ENCODE peak calls at places on chromosomes 4 and X, in eight cellular contexts. One of them, this sample, is unnamed.

GRCh38 chr4:7753931-7754465 is 185.7 kb downstream of the AFAP1 start:
- DNase-seq in prostate gland: no peak
- DNase-seq in MM.1S: peak; percentile 37
- DNase-seq in A549: no peak
- DNase-seq in cardiac muscle cell: no peak
- DNase-seq in mucosa of descending colon: no peak
- DNase-seq in fibroblast of lung: no peak
- DNase-seq in vagina: no peak
- DNase-seq in this sample: no peak

GRCh38 chr4:148834804-148835598 is 392.8 kb upstream of the NR3C2 start:
- DNase-seq in vagina: no peak
- DNase-seq in fibroblast of lung: peak; percentile 51
- DNase-seq in A549: peak; percentile 6
- DNase-seq in prostate gland: no peak
- DNase-seq in cardiac muscle cell: peak; percentile 84
- DNase-seq in MM.1S: peak; percentile 12
- DNase-seq in mucosa of descending colon: no peak
- DNase-seq in this sample: no peak

GRCh38 chrX:48917139-48917980 is 1.5 kb downstream of the PIM2 start:
- DNase-seq in fibroblast of lung: peak; percentile 89
- DNase-seq in prostate gland: peak; percentile 85
- DNase-seq in vagina: no peak
- DNase-seq in MM.1S: peak; percentile 86
- DNase-seq in A549: peak; percentile 92
- DNase-seq in cardiac muscle cell: peak; percentile 95
- DNase-seq in mucosa of descending colon: peak; percentile 92
- DNase-seq in this sample: peak; percentile 93

GRCh38 chr4:184386271-184386781 is 88.0 kb downstream of the IRF2 start:
- DNase-seq in vagina: no peak
- DNase-seq in cardiac muscle cell: no peak
- DNase-seq in MM.1S: no peak
- DNase-seq in fibroblast of lung: no peak
- DNase-seq in prostate gland: no peak
- DNase-seq in A549: no peak
- DNase-seq in mucosa of descending colon: peak; percentile 75
- DNase-seq in this sample: no peak

GRCh38 chrX:52217494-52218160 is 32.9 kb downstream of the MAGED4 start:
- DNase-seq in vagina: no peak
- DNase-seq in fibroblast of lung: no peak
- DNase-seq in MM.1S: no peak
- DNase-seq in prostate gland: no peak
- DNase-seq in mucosa of descending colon: no peak
- DNase-seq in cardiac muscle cell: peak; percentile 11
- DNase-seq in A549: no peak
- DNase-seq in this sample: no peak

GRCh38 chrX:131063613-131064012 is 5.5 kb downstream of the ARHGAP36 start:
- DNase-seq in MM.1S: no peak
- DNase-seq in A549: no peak
- DNase-seq in vagina: no peak
- DNase-seq in fibroblast of lung: no peak
- DNase-seq in prostate gland: no peak
- DNase-seq in cardiac muscle cell: no peak
- DNase-seq in mucosa of descending colon: no peak
- DNase-seq in this sample: no peak

GRCh38 chr4:74152841-74153240 is 5.1 kb upstream of the MTHFD2L start:
- DNase-seq in prostate gland: no peak
- DNase-seq in mucosa of descending colon: no peak
- DNase-seq in A549: no peak
- DNase-seq in fibroblast of lung: peak; percentile 65
- DNase-seq in vagina: no peak
- DNase-seq in cardiac muscle cell: no peak
- DNase-seq in MM.1S: no peak
- DNase-seq in this sample: no peak

GRCh38 chrX:17580529-17581155 is 156.7 kb upstream of the SCML1 start:
- DNase-seq in MM.1S: no peak
- DNase-seq in cardiac muscle cell: peak; percentile 54
- DNase-seq in A549: no peak
- DNase-seq in fibroblast of lung: peak; percentile 80
- DNase-seq in vagina: no peak
- DNase-seq in mucosa of descending colon: no peak
- DNase-seq in prostate gland: no peak
- DNase-seq in this sample: peak; percentile 38

GRCh38 chr4:143609492-143609891 is 91.0 kb downstream of the FREM3 start:
- DNase-seq in vagina: no peak
- DNase-seq in fibroblast of lung: no peak
- DNase-seq in prostate gland: no peak
- DNase-seq in MM.1S: no peak
- DNase-seq in A549: no peak
- DNase-seq in cardiac muscle cell: no peak
- DNase-seq in mucosa of descending colon: no peak
- DNase-seq in this sample: no peak

GRCh38 chr4:124334119-124334518 is 378.4 kb downstream of the ANKRD50 start:
- DNase-seq in A549: peak; percentile 65
- DNase-seq in cardiac muscle cell: peak; percentile 68
- DNase-seq in mucosa of descending colon: no peak
- DNase-seq in MM.1S: peak; percentile 57
- DNase-seq in vagina: no peak
- DNase-seq in prostate gland: peak; percentile 47
- DNase-seq in fibroblast of lung: peak; percentile 94
- DNase-seq in this sample: peak; percentile 65

GRCh38 chrX:86914569-86914968 is 603.0 kb upstream of the KLHL4 start:
- DNase-seq in prostate gland: no peak
- DNase-seq in MM.1S: no peak
- DNase-seq in cardiac muscle cell: no peak
- DNase-seq in vagina: no peak
- DNase-seq in fibroblast of lung: no peak
- DNase-seq in mucosa of descending colon: no peak
- DNase-seq in A549: no peak
- DNase-seq in this sample: no peak

GRCh38 chr4:26660261-26660660 is 76.4 kb downstream of the TBC1D19 start:
- DNase-seq in vagina: no peak
- DNase-seq in mucosa of descending colon: no peak
- DNase-seq in prostate gland: no peak
- DNase-seq in MM.1S: no peak
- DNase-seq in fibroblast of lung: no peak
- DNase-seq in cardiac muscle cell: no peak
- DNase-seq in A549: no peak
- DNase-seq in this sample: no peak

GRCh38 chr4:22454955-22455354 is 60.9 kb downstream of the ADGRA3 start:
- DNase-seq in mucosa of descending colon: no peak
- DNase-seq in fibroblast of lung: peak; percentile 47
- DNase-seq in A549: no peak
- DNase-seq in vagina: no peak
- DNase-seq in cardiac muscle cell: no peak
- DNase-seq in MM.1S: no peak
- DNase-seq in prostate gland: no peak
- DNase-seq in this sample: no peak

GRCh38 chr4:57426779-57427395 is 316.7 kb upstream of the IGFBP7 start:
- DNase-seq in vagina: no peak
- DNase-seq in cardiac muscle cell: peak; percentile 80
- DNase-seq in mucosa of descending colon: peak; percentile 75
- DNase-seq in MM.1S: peak; percentile 63
- DNase-seq in fibroblast of lung: peak; percentile 71
- DNase-seq in A549: peak; percentile 71
- DNase-seq in prostate gland: peak; percentile 22
- DNase-seq in this sample: peak; percentile 86

GRCh38 chrX:7216981-7217587 is 69.1 kb upstream of the PUDP start:
- DNase-seq in MM.1S: no peak
- DNase-seq in fibroblast of lung: no peak
- DNase-seq in vagina: no peak
- DNase-seq in mucosa of descending colon: no peak
- DNase-seq in prostate gland: no peak
- DNase-seq in A549: no peak
- DNase-seq in cardiac muscle cell: no peak
- DNase-seq in this sample: no peak

GRCh38 chrX:7218321-7219152 is 70.6 kb upstream of the PUDP start:
- DNase-seq in cardiac muscle cell: no peak
- DNase-seq in prostate gland: no peak
- DNase-seq in mucosa of descending colon: no peak
- DNase-seq in vagina: no peak
- DNase-seq in fibroblast of lung: no peak
- DNase-seq in A549: no peak
- DNase-seq in MM.1S: no peak
- DNase-seq in this sample: no peak

GRCh38 chrX:7215842-7216241 is 67.9 kb upstream of the PUDP start:
- DNase-seq in MM.1S: no peak
- DNase-seq in vagina: no peak
- DNase-seq in cardiac muscle cell: no peak
- DNase-seq in fibroblast of lung: no peak
- DNase-seq in prostate gland: no peak
- DNase-seq in A549: no peak
- DNase-seq in mucosa of descending colon: no peak
- DNase-seq in this sample: no peak

GRCh38 chrX:7223271-7223670 is 75.3 kb upstream of the PUDP start:
- DNase-seq in fibroblast of lung: no peak
- DNase-seq in MM.1S: no peak
- DNase-seq in vagina: no peak
- DNase-seq in cardiac muscle cell: no peak
- DNase-seq in mucosa of descending colon: no peak
- DNase-seq in A549: no peak
- DNase-seq in prostate gland: no peak
- DNase-seq in this sample: no peak

GRCh38 chrX:7219153-7219705 is 71.3 kb upstream of the PUDP start:
- DNase-seq in mucosa of descending colon: no peak
- DNase-seq in MM.1S: no peak
- DNase-seq in cardiac muscle cell: no peak
- DNase-seq in A549: no peak
- DNase-seq in vagina: no peak
- DNase-seq in prostate gland: no peak
- DNase-seq in fibroblast of lung: peak; percentile 5
- DNase-seq in this sample: no peak
- H3K4me3 ChIP-seq in mucosa of descending colon: no peak overlapping the region
- H3K4me3 ChIP-seq in MM.1S: no peak overlapping the region
- H3K4me3 ChIP-seq in cardiac muscle cell: no peak overlapping the region
- H3K4me3 ChIP-seq in A549: no peak overlapping the region
- H3K4me3 ChIP-seq in vagina: no peak overlapping the region
- H3K4me3 ChIP-seq in prostate gland: no peak overlapping the region
- H3K4me3 ChIP-seq in fibroblast of lung: no peak overlapping the region
- H3K4me3 ChIP-seq in this sample: no peak overlapping the region

DNA sequence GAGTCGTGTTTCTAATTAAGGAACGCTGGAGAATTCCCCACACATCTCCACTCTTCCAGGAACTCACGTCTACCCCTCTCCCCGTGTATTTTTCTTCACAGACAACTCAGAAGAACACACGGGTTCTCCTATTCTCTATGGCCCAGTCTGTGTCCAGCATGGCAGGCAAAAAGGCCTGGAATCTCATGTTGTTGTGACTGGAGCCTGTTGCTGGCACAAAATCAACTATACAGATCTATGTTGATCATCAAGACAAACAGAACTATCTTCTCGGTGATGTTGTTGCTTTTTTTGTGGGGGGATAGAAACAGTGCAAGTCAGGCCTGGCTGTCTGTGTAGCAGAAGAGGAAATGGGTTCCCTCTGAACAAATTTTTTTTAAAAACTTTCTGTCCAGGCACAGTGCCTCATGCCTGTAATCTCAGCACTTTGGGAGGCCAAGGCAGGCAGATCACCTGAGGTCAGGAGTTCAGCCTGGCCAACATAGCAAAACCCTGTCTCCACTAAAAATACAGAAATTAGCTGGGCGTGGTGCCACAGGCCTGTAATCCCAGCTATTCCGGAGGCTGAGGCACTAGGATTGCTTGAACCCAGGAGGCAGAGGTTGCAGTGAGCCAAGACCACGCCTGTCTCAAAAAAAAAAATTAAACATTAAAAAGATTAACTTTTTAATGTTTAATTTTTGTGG is 50.5 kb upstream of the CBR4 start:
- DNase-seq in mucosa of descending colon: no peak
- DNase-seq in cardiac muscle cell: no peak
- DNase-seq in prostate gland: no peak
- DNase-seq in MM.1S: no peak
- DNase-seq in vagina: no peak
- DNase-seq in A549: no peak
- DNase-seq in fibroblast of lung: no peak
- DNase-seq in this sample: no peak
- H3K4me1 ChIP-seq in mucosa of descending colon: peaks cover 28% of the 10 kb centered on the region
- H3K4me1 ChIP-seq in cardiac muscle cell: peaks cover 11% of the 10 kb centered on the region
- H3K4me1 ChIP-seq in prostate gland: no peaks in the 10 kb centered on the region
- H3K4me1 ChIP-seq in MM.1S: no peaks in the 10 kb centered on the region
- H3K4me1 ChIP-seq in vagina: peaks cover 49% of the 10 kb centered on the region
- H3K4me1 ChIP-seq in A549: peaks cover 15% of the 10 kb centered on the region
- H3K4me1 ChIP-seq in fibroblast of lung: peaks cover 7% of the 10 kb centered on the region
- H3K4me1 ChIP-seq in this sample: peaks cover 16% of the 10 kb centered on the region

GRCh38 chrX:10773318-10773717 is 152.9 kb upstream of the MID1 start:
- DNase-seq in vagina: no peak
- DNase-seq in mucosa of descending colon: no peak
- DNase-seq in MM.1S: no peak
- DNase-seq in fibroblast of lung: no peak
- DNase-seq in A549: no peak
- DNase-seq in prostate gland: no peak
- DNase-seq in cardiac muscle cell: no peak
- DNase-seq in this sample: no peak

GRCh38 chrX:10769696-10770619 is 149.6 kb upstream of the MID1 start:
- DNase-seq in fibroblast of lung: peak; percentile 70
- DNase-seq in vagina: no peak
- DNase-seq in A549: no peak
- DNase-seq in cardiac muscle cell: peak; percentile 23
- DNase-seq in prostate gland: no peak
- DNase-seq in MM.1S: no peak
- DNase-seq in mucosa of descending colon: no peak
- DNase-seq in this sample: no peak

DNA sequence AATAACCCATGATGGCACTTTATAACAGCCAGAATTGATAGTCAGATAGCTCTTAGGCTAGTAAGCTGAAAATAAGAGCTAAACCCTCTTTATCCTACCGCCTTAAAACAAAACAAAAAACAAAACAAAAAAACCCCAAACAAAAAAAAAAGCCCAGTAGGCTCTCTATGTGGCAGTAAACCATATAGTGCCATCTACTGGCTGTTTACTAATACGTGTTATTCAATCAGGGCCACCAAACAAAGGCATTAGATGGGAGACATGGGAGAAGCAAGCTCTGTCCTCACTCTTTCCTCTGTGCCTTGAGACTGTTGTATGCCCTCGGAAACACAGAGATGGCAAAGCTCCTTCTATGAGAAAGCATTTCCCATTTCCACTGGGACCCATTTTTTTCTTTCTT is 148.8 kb upstream of the MID1 start:
- DNase-seq in mucosa of descending colon: no peak
- DNase-seq in MM.1S: peak; percentile 32
- DNase-seq in vagina: no peak
- DNase-seq in prostate gland: no peak
- DNase-seq in cardiac muscle cell: peak; percentile 44
- DNase-seq in fibroblast of lung: peak; percentile 49
- DNase-seq in A549: peak; percentile 46
- DNase-seq in this sample: no peak
- TF ChIP-seq CTCF in mucosa of descending colon: no peak
- TF ChIP-seq CTCF in MM.1S: peak; percentile 50
- TF ChIP-seq CTCF in vagina: no peak
- TF ChIP-seq CTCF in prostate gland: no peak
- TF ChIP-seq CTCF in cardiac muscle cell: peak; percentile 53
- TF ChIP-seq CTCF in fibroblast of lung: peak; percentile 48
- TF ChIP-seq CTCF in A549: peak; percentile 61
- TF ChIP-seq CTCF in this sample: peak; percentile 24

GRCh38 chr4:133149932-133150642 is 993 bp downstream of the PCDH10 start:
- DNase-seq in vagina: no peak
- DNase-seq in fibroblast of lung: peak; percentile 13
- DNase-seq in A549: no peak
- DNase-seq in MM.1S: no peak
- DNase-seq in cardiac muscle cell: no peak
- DNase-seq in mucosa of descending colon: no peak
- DNase-seq in prostate gland: no peak
- DNase-seq in this sample: no peak
- H3K4me3 ChIP-seq in vagina: peak overlapping the region; percentile 42
- H3K4me3 ChIP-seq in fibroblast of lung: peak overlapping the region; percentile 47
- H3K4me3 ChIP-seq in A549: peak overlapping the region; percentile 52
- H3K4me3 ChIP-seq in MM.1S: no peak overlapping the region
- H3K4me3 ChIP-seq in cardiac muscle cell: peak overlapping the region; percentile 50
- H3K4me3 ChIP-seq in mucosa of descending colon: no peak overlapping the region
- H3K4me3 ChIP-seq in prostate gland: peak overlapping the region; percentile 22
- H3K4me3 ChIP-seq in this sample: peak overlapping the region; percentile 31

GRCh38 chr4:87081826-87082225 is 138.6 kb downstream of the KLHL8 start:
- DNase-seq in vagina: no peak
- DNase-seq in cardiac muscle cell: no peak
- DNase-seq in mucosa of descending colon: no peak
- DNase-seq in A549: no peak
- DNase-seq in fibroblast of lung: no peak
- DNase-seq in MM.1S: no peak
- DNase-seq in prostate gland: no peak
- DNase-seq in this sample: no peak
- H3K4me1 ChIP-seq in vagina: peaks cover 88% of the 10 kb centered on the region
- H3K4me1 ChIP-seq in cardiac muscle cell: peaks cover 21% of the 10 kb centered on the region
- H3K4me1 ChIP-seq in mucosa of descending colon: peaks cover 10% of the 10 kb centered on the region
- H3K4me1 ChIP-seq in A549: peaks cover 15% of the 10 kb centered on the region
- H3K4me1 ChIP-seq in fibroblast of lung: peaks cover 8% of the 10 kb centered on the region
- H3K4me1 ChIP-seq in MM.1S: no peaks in the 10 kb centered on the region
- H3K4me1 ChIP-seq in prostate gland: peaks cover 13% of the 10 kb centered on the region
- H3K4me1 ChIP-seq in this sample: peaks cover 21% of the 10 kb centered on the region

This sample was measured in testis.